ENCODE peak calls at places on chromosomes 16 and 17, in eight cellular contexts. W, H, E, K, G, O, P and V are unnamed samples.

GRCh38 chr16:57941016-57941656 is 29.8 kb downstream of the CNGB1 start:
- DNase-seq in W (no peak), H (no peak), E (no peak), K (no peak), G (peak), O (no peak), P (peak), V (no peak)

GRCh38 chr17:16516594-16517018 is 24.6 kb upstream of the LRRC75A start:
- DNase-seq in W (peak), H (no peak), E (peak), K (no peak), G (peak), O (no peak), P (peak), V (no peak)

GRCh38 chr17:49886036-49886435 is 38.2 kb upstream of the TAC4 start:
- DNase-seq in W (no peak), H (no peak), E (no peak), K (no peak), G (no peak), O (no peak), P (no peak), V (no peak)

GRCh38 chr17:8320990-8321389 is 10.9 kb downstream of the ARHGEF15 start:
- DNase-seq in W (no peak), H (no peak), E (no peak), K (no peak), G (no peak), O (no peak), P (no peak), V (no peak)

GRCh38 chr16:88453621-88454314 is 688 bp downstream of the ZFPM1 start:
- DNase-seq in W (no peak), H (peak), E (no peak), K (no peak), G (peak), O (no peak), P (no peak), V (no peak)

GRCh38 chr17:81635973-81636504 is 873 bp downstream of the NPLOC4 start:
- DNase-seq in W (no peak), H (no peak), E (no peak), K (no peak), G (peak), O (no peak), P (no peak), V (no peak)

GRCh38 chr17:1367351-1367745 is 32.7 kb downstream of the YWHAE start:
- DNase-seq in W (no peak), H (no peak), E (no peak), K (no peak), G (no peak), O (no peak), P (no peak), V (no peak)

GRCh38 chr17:41581366-41582060 is 5.2 kb downstream of the KRT14 start:
- DNase-seq in W (no peak), H (no peak), E (no peak), K (no peak), G (no peak), O (no peak), P (no peak), V (no peak)

GRCh38 chr16:84449156-84450140 is 55.0 kb downstream of the MEAK7 start:
- DNase-seq in W (no peak), H (no peak), E (no peak), K (no peak), G (no peak), O (no peak), P (no peak), V (no peak)

GRCh38 chr16:84786605-84787302 is 33.0 kb upstream of the CRISPLD2 start:
- DNase-seq in W (no peak), H (no peak), E (no peak), K (no peak), G (no peak), O (no peak), P (no peak), V (no peak)

GRCh38 chr16:86029131-86029741 is 130.3 kb downstream of the IRF8 start:
- DNase-seq in W (no peak), H (no peak), E (no peak), K (no peak), G (no peak), O (no peak), P (peak), V (peak)

GRCh38 chr16:27429981-27430441 is 28.0 kb downstream of the IL21R start:
- DNase-seq in W (no peak), H (peak), E (no peak), K (no peak), G (no peak), O (no peak), P (no peak), V (no peak)

GRCh38 chr17:45016823-45017222 is 34.6 kb downstream of the DCAKD start:
- DNase-seq in W (no peak), H (no peak), E (no peak), K (no peak), G (peak), O (no peak), P (no peak), V (peak)

GRCh38 chr16:66130296-66130910 is 236.1 kb upstream of the CDH5 start:
- DNase-seq in W (no peak), H (no peak), E (no peak), K (no peak), G (no peak), O (no peak), P (no peak), V (no peak)

GRCh38 chr16:27678955-27679354 is 129.0 kb downstream of the KATNIP start:
- DNase-seq in W (no peak), H (no peak), E (no peak), K (no peak), G (peak), O (no peak), P (no peak), V (no peak)